ENCODE peak calls at places on chromosomes 16 and 17, in five cellular contexts. One of them, this sample, is unnamed.

GRCh38 chr16:76583466-76583865 is 306.3 kb downstream of the CNTNAP4 start:
- DNase-seq in GM12878: no peak
- DNase-seq in HepG2: no peak
- DNase-seq in SK-N-SH: peak; percentile 55
- DNase-seq in K562: no peak
- DNase-seq in this sample: no peak

GRCh38 chr16:89619880-89620279 is 6.4 kb downstream of the DPEP1 start:
- DNase-seq in GM12878: no peak
- DNase-seq in HepG2: no peak
- DNase-seq in SK-N-SH: no peak
- DNase-seq in K562: no peak
- DNase-seq in this sample: no peak

GRCh38 chr17:9343513-9343912 is 232.1 kb downstream of the STX8 start:
- DNase-seq in GM12878: no peak
- DNase-seq in HepG2: no peak
- DNase-seq in SK-N-SH: peak; percentile 24
- DNase-seq in K562: no peak
- DNase-seq in this sample: peak; percentile 19

GRCh38 chr17:36608794-36609497 is 7.6 kb downstream of the MRM1 start:
- DNase-seq in GM12878: no peak
- DNase-seq in HepG2: no peak
- DNase-seq in SK-N-SH: no peak
- DNase-seq in K562: peak; percentile 72
- DNase-seq in this sample: no peak

GRCh38 chr16:19119564-19119963 is 5.8 kb downstream of the ITPRIPL2 start:
- DNase-seq in GM12878: no peak
- DNase-seq in HepG2: no peak
- DNase-seq in SK-N-SH: no peak
- DNase-seq in K562: no peak
- DNase-seq in this sample: no peak

GRCh38 chr16:79434771-79435170 is 165.8 kb downstream of the MAF start:
- DNase-seq in GM12878: no peak
- DNase-seq in HepG2: no peak
- DNase-seq in SK-N-SH: no peak
- DNase-seq in K562: no peak
- DNase-seq in this sample: no peak

GRCh38 chr17:29131814-29132682 is 48.1 kb downstream of the MYO18A start:
- DNase-seq in GM12878: no peak
- DNase-seq in HepG2: no peak
- DNase-seq in SK-N-SH: peak; percentile 70
- DNase-seq in K562: peak; percentile 51
- DNase-seq in this sample: no peak

GRCh38 chr17:82665226-82665625 is 17.0 kb upstream of the WDR45B start:
- DNase-seq in GM12878: no peak
- DNase-seq in HepG2: no peak
- DNase-seq in SK-N-SH: no peak
- DNase-seq in K562: no peak
- DNase-seq in this sample: no peak

GRCh38 chr16:65572156-65572555 is 450.3 kb upstream of the CDH11 start:
- DNase-seq in GM12878: no peak
- DNase-seq in HepG2: no peak
- DNase-seq in SK-N-SH: no peak
- DNase-seq in K562: no peak
- DNase-seq in this sample: no peak

GRCh38 chr16:75169899-75170405 is 21.6 kb downstream of the ZFP1 start:
- DNase-seq in GM12878: no peak
- DNase-seq in HepG2: no peak
- DNase-seq in SK-N-SH: no peak
- DNase-seq in K562: no peak
- DNase-seq in this sample: no peak

GRCh38 chr17:18025596-18026407 is 13.2 kb downstream of the ATPAF2 start:
- DNase-seq in GM12878: no peak
- DNase-seq in HepG2: no peak
- DNase-seq in SK-N-SH: no peak
- DNase-seq in K562: no peak
- DNase-seq in this sample: no peak

GRCh38 chr16:85859818-85860125 is 39.2 kb upstream of the IRF8 start:
- DNase-seq in GM12878: no peak
- DNase-seq in HepG2: no peak
- DNase-seq in SK-N-SH: no peak
- DNase-seq in K562: no peak
- DNase-seq in this sample: no peak

GRCh38 chr17:43813386-43813785 is 19.6 kb downstream of the MPP3 start:
- DNase-seq in GM12878: no peak
- DNase-seq in HepG2: no peak
- DNase-seq in SK-N-SH: no peak
- DNase-seq in K562: no peak
- DNase-seq in this sample: no peak

GRCh38 chr17:63533433-63534077 is 10.4 kb downstream of the KCNH6 start:
- DNase-seq in GM12878: no peak
- DNase-seq in HepG2: no peak
- DNase-seq in SK-N-SH: no peak
- DNase-seq in K562: peak; percentile 48
- DNase-seq in this sample: no peak

GRCh38 chr17:1362065-1362848 is 37.8 kb downstream of the YWHAE start:
- DNase-seq in GM12878: no peak
- DNase-seq in HepG2: no peak
- DNase-seq in SK-N-SH: no peak
- DNase-seq in K562: no peak
- DNase-seq in this sample: no peak

GRCh38 chr16:53821487-53821886 is 117.5 kb downstream of the FTO start:
- DNase-seq in GM12878: no peak
- DNase-seq in HepG2: no peak
- DNase-seq in SK-N-SH: no peak
- DNase-seq in K562: no peak
- DNase-seq in this sample: no peak

DNA sequence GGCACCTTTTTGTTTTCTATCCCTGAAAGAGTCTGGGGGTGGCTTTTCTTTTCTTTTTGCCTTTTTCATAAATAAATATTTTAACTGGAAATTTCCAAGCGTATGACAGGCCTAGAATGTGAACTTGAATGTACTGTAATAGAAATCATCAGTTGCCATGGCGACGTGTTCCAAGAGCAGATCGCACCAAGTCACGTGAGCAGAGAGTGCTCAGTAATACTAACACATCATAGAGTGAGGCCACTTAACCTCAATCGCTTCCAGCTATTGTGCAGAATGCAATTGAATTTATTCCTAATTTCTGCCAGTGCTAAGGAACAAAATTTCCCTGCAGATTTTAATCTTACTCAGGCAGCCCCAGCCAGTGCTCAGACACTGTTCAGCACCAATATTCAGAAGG is 26.1 kb upstream of the PMFBP1 start:
- DNase-seq in GM12878: no peak
- DNase-seq in HepG2: no peak
- DNase-seq in SK-N-SH: peak; percentile 68
- DNase-seq in K562: peak; percentile 14
- DNase-seq in this sample: no peak
- TF ChIP-seq FOXM1 in GM12878: no peak
- TF ChIP-seq FOXM1 in HepG2: no peak
- TF ChIP-seq FOXM1 in SK-N-SH: no peak
- TF ChIP-seq FOXM1 in K562: no peak
- TF ChIP-seq FOXM1 in this sample: no peak

GRCh38 chr17:21283482-21284318 is 811 bp upstream of the MAP2K3 start:
- DNase-seq in GM12878: no peak
- DNase-seq in HepG2: no peak
- DNase-seq in SK-N-SH: peak; percentile 41
- DNase-seq in K562: no peak
- DNase-seq in this sample: no peak

GRCh38 chr17:21284319-21285163 is at the start of gene MAP2K3:
- DNase-seq in GM12878: peak; percentile 88
- DNase-seq in HepG2: peak; percentile 97
- DNase-seq in SK-N-SH: peak; percentile 99
- DNase-seq in K562: peak; percentile 95
- DNase-seq in this sample: peak; percentile 98

GRCh38 chr17:21280081-21280518 is 4.4 kb upstream of the MAP2K3 start:
- DNase-seq in GM12878: peak; percentile 16
- DNase-seq in HepG2: peak; percentile 73
- DNase-seq in SK-N-SH: peak; percentile 93
- DNase-seq in K562: peak; percentile 75
- DNase-seq in this sample: peak; percentile 88

GRCh38 chr17:21282850-21283249 is 1.7 kb upstream of the MAP2K3 start:
- DNase-seq in GM12878: no peak
- DNase-seq in HepG2: no peak
- DNase-seq in SK-N-SH: no peak
- DNase-seq in K562: no peak
- DNase-seq in this sample: no peak

GRCh38 chr17:21282231-21282630 is 2.3 kb upstream of the MAP2K3 start:
- DNase-seq in GM12878: no peak
- DNase-seq in HepG2: no peak
- DNase-seq in SK-N-SH: no peak
- DNase-seq in K562: no peak
- DNase-seq in this sample: no peak
- TF ChIP-seq FOXM1 in GM12878: no peak
- TF ChIP-seq FOXM1 in HepG2: no peak
- TF ChIP-seq FOXM1 in SK-N-SH: no peak
- TF ChIP-seq FOXM1 in K562: no peak
- TF ChIP-seq FOXM1 in this sample: no peak

GRCh38 chr17:73482251-73482661 is 162.0 kb downstream of the SDK2 start:
- DNase-seq in GM12878: no peak
- DNase-seq in HepG2: no peak
- DNase-seq in SK-N-SH: no peak
- DNase-seq in K562: no peak
- DNase-seq in this sample: no peak

GRCh38 chr17:73478768-73479424 is 165.3 kb downstream of the SDK2 start:
- DNase-seq in GM12878: no peak
- DNase-seq in HepG2: peak; percentile 26
- DNase-seq in SK-N-SH: no peak
- DNase-seq in K562: peak; percentile 38
- DNase-seq in this sample: no peak

GRCh38 chr17:73481672-73482071 is 162.6 kb downstream of the SDK2 start:
- DNase-seq in GM12878: no peak
- DNase-seq in HepG2: no peak
- DNase-seq in SK-N-SH: no peak
- DNase-seq in K562: no peak
- DNase-seq in this sample: no peak

GRCh38 chr17:73482674-73483293 is 161.5 kb downstream of the SDK2 start:
- DNase-seq in GM12878: no peak
- DNase-seq in HepG2: no peak
- DNase-seq in SK-N-SH: no peak
- DNase-seq in K562: no peak
- DNase-seq in this sample: no peak

DNA sequence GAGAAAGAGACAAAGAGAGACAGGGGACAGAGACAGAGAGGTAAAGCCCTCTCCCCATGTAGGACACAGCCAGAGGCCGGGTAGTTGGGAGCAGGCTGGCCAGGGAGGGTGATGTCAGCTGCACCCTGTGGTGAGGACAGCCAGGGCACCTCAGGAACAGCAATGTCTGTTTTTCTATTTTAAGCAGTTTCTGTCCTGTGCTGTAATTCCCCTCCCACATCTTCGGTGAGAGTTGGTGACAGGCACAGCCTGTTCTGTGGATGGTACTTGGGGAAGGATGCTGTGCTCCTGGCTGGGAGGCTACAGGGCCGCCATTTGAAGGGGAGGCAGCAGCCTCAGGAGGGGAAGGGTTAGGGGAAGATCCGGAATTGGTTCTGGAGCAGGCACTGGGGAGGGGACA is 163.5 kb downstream of the SDK2 start:
- DNase-seq in GM12878: no peak
- DNase-seq in HepG2: no peak
- DNase-seq in SK-N-SH: no peak
- DNase-seq in K562: no peak
- DNase-seq in this sample: no peak
- TF ChIP-seq FOXM1 in GM12878: no peak
- TF ChIP-seq FOXM1 in HepG2: no peak
- TF ChIP-seq FOXM1 in SK-N-SH: no peak
- TF ChIP-seq FOXM1 in K562: no peak
- TF ChIP-seq FOXM1 in this sample: no peak

DNA sequence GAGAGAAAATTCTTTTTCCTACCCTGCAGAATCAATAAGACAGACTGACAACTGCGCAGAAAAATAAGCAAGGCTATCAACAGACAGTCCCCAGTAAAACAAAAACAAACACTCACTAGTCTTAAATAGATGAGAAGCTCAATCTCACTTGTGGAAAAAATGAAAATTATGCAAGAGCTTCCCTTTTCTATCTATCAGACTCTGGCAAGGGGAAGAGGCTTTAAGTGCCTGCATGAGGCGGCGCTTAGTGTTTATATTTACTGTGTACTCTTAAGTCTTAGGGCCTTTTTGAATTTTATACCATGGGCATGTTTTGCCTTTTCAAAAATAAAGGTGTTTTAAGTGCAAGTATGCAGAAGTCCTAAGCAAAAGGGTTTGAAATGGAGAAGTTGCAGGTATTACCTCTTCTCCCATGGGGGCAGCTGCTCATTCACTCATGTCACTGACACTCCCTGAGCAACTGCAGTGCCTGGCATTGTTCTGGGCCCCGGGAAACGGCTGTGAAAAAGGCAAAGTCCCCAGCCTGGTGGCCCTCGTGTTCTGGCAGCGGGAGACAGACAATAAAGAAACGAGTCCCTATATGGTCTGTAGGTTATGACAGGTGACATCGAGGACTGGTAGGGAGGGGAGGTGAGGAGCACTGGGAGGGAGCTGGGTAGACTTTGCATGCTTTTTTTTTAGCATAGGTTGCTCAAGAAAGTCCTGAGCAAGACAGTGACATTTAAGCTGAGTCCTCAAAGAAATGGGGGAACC is 35.2 kb downstream of the HSBP1 start:
- DNase-seq in GM12878: no peak
- DNase-seq in HepG2: no peak
- DNase-seq in SK-N-SH: no peak
- DNase-seq in K562: no peak
- DNase-seq in this sample: no peak
- TF ChIP-seq FOXM1 in GM12878: no peak
- TF ChIP-seq FOXM1 in HepG2: no peak
- TF ChIP-seq FOXM1 in SK-N-SH: no peak
- TF ChIP-seq FOXM1 in K562: no peak
- TF ChIP-seq FOXM1 in this sample: no peak

DNA sequence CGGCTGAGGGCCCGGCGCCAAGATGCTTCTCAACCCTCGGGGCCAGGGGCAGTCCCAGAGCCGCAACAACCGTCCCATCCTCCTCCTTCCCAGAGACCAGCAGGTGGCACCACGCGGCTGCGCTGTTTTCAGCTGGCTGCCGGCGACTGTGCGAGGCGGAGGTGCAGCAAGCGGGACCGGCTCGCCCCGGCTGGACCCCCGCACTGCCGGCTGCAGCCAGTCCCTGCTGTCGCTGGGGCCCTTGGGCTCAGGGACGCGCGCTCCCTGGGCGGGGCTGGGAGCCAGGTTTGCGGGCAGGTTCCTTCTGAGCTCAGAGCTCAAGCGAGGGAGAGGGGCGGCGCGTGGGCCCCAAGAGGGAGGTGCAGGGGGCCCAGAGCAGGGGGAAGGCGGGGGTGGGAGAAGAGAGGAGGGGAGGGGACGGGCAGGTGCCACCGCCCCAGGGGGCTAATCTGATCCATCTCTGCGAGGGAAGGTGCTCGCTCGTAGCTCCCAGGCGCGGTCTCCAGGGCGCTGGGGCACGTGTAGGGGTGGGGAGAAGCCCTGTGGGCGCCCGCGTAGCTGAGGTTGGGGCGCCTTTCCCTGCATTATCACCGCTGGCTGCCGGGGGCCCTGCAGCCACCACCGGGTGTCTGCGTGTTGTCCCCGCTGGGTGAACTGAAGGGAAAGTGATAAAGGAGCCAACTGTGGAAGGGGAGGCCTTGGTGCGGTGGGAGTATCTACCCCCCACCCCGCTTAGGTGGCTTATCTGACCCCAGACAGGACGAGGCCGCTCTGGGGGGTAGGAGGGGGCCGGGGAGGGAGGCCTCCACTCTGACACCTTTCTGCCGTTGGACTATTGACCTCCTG is 24.2 kb downstream of the STAT5A start:
- DNase-seq in GM12878: no peak
- DNase-seq in HepG2: peak; percentile 80
- DNase-seq in SK-N-SH: peak; percentile 93
- DNase-seq in K562: peak; percentile 89
- DNase-seq in this sample: peak; percentile 83
- TF ChIP-seq FOXM1 in GM12878: no peak
- TF ChIP-seq FOXM1 in HepG2: peak; percentile 8
- TF ChIP-seq FOXM1 in SK-N-SH: no peak
- TF ChIP-seq FOXM1 in K562: no peak
- TF ChIP-seq FOXM1 in this sample: no peak